ENCODE peak calls at places on chromosomes 11 and 22, in seven cellular contexts. One of them, this sample, is unnamed.

GRCh38 chr11:66317766-66318575 is 1.1 kb upstream of the CD248 start:
- DNase-seq in A673: peak
- DNase-seq in right cardiac atrium: peak
- DNase-seq in tibial nerve: peak
- DNase-seq in IMR-90: peak
- DNase-seq in right lobe of liver: no peak
- DNase-seq in HFF-Myc: peak
- DNase-seq in this sample: peak

GRCh38 chr11:29190313-29190712 is 826.5 kb downstream of the KCNA4 start:
- DNase-seq in IMR-90: no peak
- DNase-seq in HFF-Myc: no peak
- DNase-seq in right cardiac atrium: no peak
- DNase-seq in right lobe of liver: no peak
- DNase-seq in tibial nerve: no peak
- DNase-seq in A673: no peak
- DNase-seq in this sample: no peak

GRCh38 chr11:134583397-134583990 is 171.5 kb upstream of the B3GAT1 start:
- DNase-seq in A673: no peak
- DNase-seq in right cardiac atrium: no peak
- DNase-seq in right lobe of liver: no peak
- DNase-seq in HFF-Myc: no peak
- DNase-seq in tibial nerve: no peak
- DNase-seq in IMR-90: no peak
- DNase-seq in this sample: no peak

GRCh38 chr22:23754980-23755636 is 883 bp upstream of the VPREB3 start:
- DNase-seq in A673: no peak
- DNase-seq in right cardiac atrium: no peak
- DNase-seq in right lobe of liver: no peak
- DNase-seq in tibial nerve: no peak
- DNase-seq in IMR-90: no peak
- DNase-seq in HFF-Myc: no peak
- DNase-seq in this sample: no peak

GRCh38 chr11:15109602-15110001 is 5.1 kb upstream of the INSC start:
- DNase-seq in IMR-90: no peak
- DNase-seq in HFF-Myc: no peak
- DNase-seq in right lobe of liver: no peak
- DNase-seq in tibial nerve: no peak
- DNase-seq in A673: no peak
- DNase-seq in right cardiac atrium: no peak
- DNase-seq in this sample: no peak

GRCh38 chr11:66113132-66113856 is 43.2 kb downstream of the PACS1 start:
- DNase-seq in A673: peak
- DNase-seq in tibial nerve: no peak
- DNase-seq in HFF-Myc: peak
- DNase-seq in right lobe of liver: no peak
- DNase-seq in IMR-90: peak
- DNase-seq in right cardiac atrium: no peak
- DNase-seq in this sample: no peak

GRCh38 chr11:20162824-20163777 is 2.8 kb upstream of the DBX1 start:
- DNase-seq in IMR-90: peak
- DNase-seq in HFF-Myc: no peak
- DNase-seq in right cardiac atrium: no peak
- DNase-seq in tibial nerve: no peak
- DNase-seq in A673: no peak
- DNase-seq in right lobe of liver: peak
- DNase-seq in this sample: no peak

GRCh38 chr11:66950113-66950535 is 8.1 kb downstream of the PC start:
- DNase-seq in HFF-Myc: no peak
- DNase-seq in A673: peak
- DNase-seq in right lobe of liver: peak
- DNase-seq in right cardiac atrium: no peak
- DNase-seq in IMR-90: peak
- DNase-seq in tibial nerve: no peak
- DNase-seq in this sample: no peak

GRCh38 chr11:8222820-8223512 is 40.7 kb downstream of the LMO1 start:
- DNase-seq in right cardiac atrium: no peak
- DNase-seq in right lobe of liver: no peak
- DNase-seq in tibial nerve: no peak
- DNase-seq in HFF-Myc: no peak
- DNase-seq in IMR-90: no peak
- DNase-seq in A673: no peak
- DNase-seq in this sample: no peak

GRCh38 chr11:91394718-91395414 is 829.8 kb upstream of the FAT3 start:
- DNase-seq in tibial nerve: no peak
- DNase-seq in A673: peak
- DNase-seq in right cardiac atrium: no peak
- DNase-seq in HFF-Myc: no peak
- DNase-seq in right lobe of liver: no peak
- DNase-seq in IMR-90: no peak
- DNase-seq in this sample: no peak

GRCh38 chr11:128909438-128910125 is 18.4 kb downstream of the KCNJ5 start:
- DNase-seq in right cardiac atrium: no peak
- DNase-seq in HFF-Myc: no peak
- DNase-seq in right lobe of liver: no peak
- DNase-seq in A673: no peak
- DNase-seq in IMR-90: no peak
- DNase-seq in tibial nerve: no peak
- DNase-seq in this sample: no peak

GRCh38 chr11:114192841-114193389 is 103.3 kb upstream of the NNMT start:
- DNase-seq in tibial nerve: no peak
- DNase-seq in A673: no peak
- DNase-seq in right cardiac atrium: no peak
- DNase-seq in HFF-Myc: no peak
- DNase-seq in right lobe of liver: no peak
- DNase-seq in IMR-90: no peak
- DNase-seq in this sample: no peak

GRCh38 chr11:73221996-73222395 is 3.9 kb downstream of the P2RY2 start:
- DNase-seq in tibial nerve: no peak
- DNase-seq in right lobe of liver: no peak
- DNase-seq in right cardiac atrium: no peak
- DNase-seq in HFF-Myc: no peak
- DNase-seq in IMR-90: no peak
- DNase-seq in A673: no peak
- DNase-seq in this sample: no peak

GRCh38 chr22:21444701-21445436 is 22.3 kb upstream of the TMEM191C start:
- DNase-seq in right lobe of liver: peak
- DNase-seq in tibial nerve: no peak
- DNase-seq in A673: no peak
- DNase-seq in right cardiac atrium: peak
- DNase-seq in HFF-Myc: no peak
- DNase-seq in IMR-90: no peak
- DNase-seq in this sample: no peak

GRCh38 chr11:104529916-104530315 is 366.0 kb upstream of the PDGFD start:
- DNase-seq in IMR-90: no peak
- DNase-seq in right cardiac atrium: no peak
- DNase-seq in A673: peak
- DNase-seq in right lobe of liver: no peak
- DNase-seq in HFF-Myc: no peak
- DNase-seq in tibial nerve: no peak
- DNase-seq in this sample: no peak

GRCh38 chr11:86016451-86016850 is 52.4 kb downstream of the PICALM start:
- DNase-seq in IMR-90: no peak
- DNase-seq in A673: no peak
- DNase-seq in right cardiac atrium: no peak
- DNase-seq in right lobe of liver: no peak
- DNase-seq in tibial nerve: no peak
- DNase-seq in HFF-Myc: no peak
- DNase-seq in this sample: no peak

GRCh38 chr11:76629133-76629852 is 41.3 kb downstream of the LRRC32 start:
- DNase-seq in HFF-Myc: no peak
- DNase-seq in tibial nerve: peak
- DNase-seq in IMR-90: peak
- DNase-seq in right cardiac atrium: peak
- DNase-seq in right lobe of liver: peak
- DNase-seq in A673: no peak
- DNase-seq in this sample: no peak

GRCh38 chr11:116454020-116454645 is 318.7 kb downstream of the BUD13 start:
- DNase-seq in right cardiac atrium: peak
- DNase-seq in HFF-Myc: peak
- DNase-seq in tibial nerve: peak
- DNase-seq in A673: peak
- DNase-seq in right lobe of liver: peak
- DNase-seq in IMR-90: peak
- DNase-seq in this sample: no peak

GRCh38 chr11:73507086-73507485 is 90.8 kb downstream of the FAM168A start:
- DNase-seq in A673: no peak
- DNase-seq in HFF-Myc: no peak
- DNase-seq in tibial nerve: no peak
- DNase-seq in right lobe of liver: no peak
- DNase-seq in IMR-90: peak
- DNase-seq in right cardiac atrium: no peak
- DNase-seq in this sample: no peak

GRCh38 chr22:28955817-28956216 is 72.4 kb downstream of the ZNRF3 start:
- DNase-seq in IMR-90: no peak
- DNase-seq in A673: no peak
- DNase-seq in tibial nerve: no peak
- DNase-seq in right cardiac atrium: no peak
- DNase-seq in right lobe of liver: no peak
- DNase-seq in HFF-Myc: no peak
- DNase-seq in this sample: peak

GRCh38 chr11:109978895-109979294 is 114.3 kb upstream of the ZC3H12C start:
- DNase-seq in A673: no peak
- DNase-seq in right cardiac atrium: no peak
- DNase-seq in IMR-90: peak
- DNase-seq in HFF-Myc: no peak
- DNase-seq in right lobe of liver: no peak
- DNase-seq in tibial nerve: no peak
- DNase-seq in this sample: no peak

GRCh38 chr11:112655386-112655785 is 305.8 kb upstream of the NCAM1 start:
- DNase-seq in A673: no peak
- DNase-seq in right lobe of liver: no peak
- DNase-seq in right cardiac atrium: peak
- DNase-seq in IMR-90: peak
- DNase-seq in tibial nerve: peak
- DNase-seq in HFF-Myc: peak
- DNase-seq in this sample: no peak

GRCh38 chr22:38110008-38110862 is at the start of gene BAIAP2L2:
- DNase-seq in right lobe of liver: no peak
- DNase-seq in tibial nerve: no peak
- DNase-seq in right cardiac atrium: no peak
- DNase-seq in HFF-Myc: no peak
- DNase-seq in IMR-90: no peak
- DNase-seq in A673: no peak
- DNase-seq in this sample: no peak

GRCh38 chr11:94032066-94032465 is 10.9 kb downstream of the HEPHL1 start:
- DNase-seq in A673: no peak
- DNase-seq in right lobe of liver: no peak
- DNase-seq in HFF-Myc: no peak
- DNase-seq in right cardiac atrium: peak
- DNase-seq in IMR-90: no peak
- DNase-seq in tibial nerve: no peak
- DNase-seq in this sample: no peak
- H3K4me3 ChIP-seq in A673: no peak
- H3K4me3 ChIP-seq in right lobe of liver: no peak
- H3K4me3 ChIP-seq in HFF-Myc: no peak
- H3K4me3 ChIP-seq in right cardiac atrium: no peak
- H3K4me3 ChIP-seq in IMR-90: no peak
- H3K4me3 ChIP-seq in tibial nerve: no peak
- H3K4me3 ChIP-seq in this sample: no peak

DNA sequence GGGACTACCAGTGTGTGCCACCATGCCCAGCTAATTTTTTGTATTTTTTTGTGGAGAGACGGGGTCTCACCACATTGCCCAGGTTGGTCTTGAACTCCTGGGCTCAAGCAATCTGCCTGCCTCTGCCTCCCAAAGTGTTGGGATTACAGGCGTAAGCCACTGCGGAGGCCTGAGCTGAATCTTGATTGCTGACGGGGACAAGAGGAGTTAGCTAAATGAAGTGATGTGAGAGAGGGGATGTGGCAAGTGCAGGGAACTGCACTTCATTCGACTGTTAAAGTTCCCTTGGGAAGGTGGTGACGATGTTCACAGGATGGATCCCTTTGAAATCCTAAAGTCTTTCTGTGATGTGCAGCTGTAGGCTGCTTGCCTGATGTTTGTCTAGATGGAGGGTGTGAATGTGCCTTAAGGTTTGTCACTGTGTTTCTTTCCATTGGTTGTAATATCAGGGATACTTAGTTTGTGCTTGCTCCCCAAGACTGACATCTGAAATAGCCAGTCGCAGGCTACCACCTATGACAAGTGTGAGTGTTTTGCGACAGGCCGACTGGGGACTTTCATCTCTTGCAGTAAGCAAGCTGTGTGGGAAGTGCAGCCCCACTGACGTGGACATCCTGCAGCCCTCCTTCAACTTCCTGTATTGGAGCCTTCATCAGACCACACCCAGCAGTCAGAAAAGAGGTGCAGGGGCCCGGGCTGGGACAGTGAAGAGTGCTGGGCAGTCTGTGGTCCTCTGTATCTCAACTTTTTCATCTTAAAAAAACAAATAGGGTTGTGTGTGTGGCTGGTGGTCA is 19.6 kb upstream of the CCDC134 start:
- DNase-seq in IMR-90: peak
- DNase-seq in HFF-Myc: no peak
- DNase-seq in tibial nerve: peak
- DNase-seq in A673: no peak
- DNase-seq in right cardiac atrium: peak
- DNase-seq in right lobe of liver: peak
- DNase-seq in this sample: peak
- H3K4me3 ChIP-seq in IMR-90: no peak
- H3K4me3 ChIP-seq in HFF-Myc: no peak
- H3K4me3 ChIP-seq in tibial nerve: no peak
- H3K4me3 ChIP-seq in A673: no peak
- H3K4me3 ChIP-seq in right cardiac atrium: no peak
- H3K4me3 ChIP-seq in right lobe of liver: no peak
- H3K4me3 ChIP-seq in this sample: peak

DNA sequence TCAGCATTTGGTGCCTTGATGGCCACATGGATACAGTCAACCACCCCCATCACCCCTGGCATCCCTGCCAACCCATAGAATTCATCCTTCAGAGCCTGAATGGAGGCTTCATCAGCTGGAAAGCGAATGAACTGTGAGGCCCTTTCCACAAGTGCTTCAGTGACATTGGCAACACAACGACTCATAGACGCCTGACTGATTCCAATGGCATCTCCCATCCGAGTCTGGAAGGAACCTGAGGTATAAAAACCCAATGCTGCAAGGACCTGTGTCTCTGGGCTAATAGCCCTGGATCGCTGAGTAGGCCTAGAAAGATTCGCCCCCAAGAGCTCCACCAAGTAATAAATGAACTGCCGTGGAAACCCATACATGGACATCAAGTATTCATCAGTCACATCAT is 1.3 kb downstream of the HARBI1 start:
- DNase-seq in right lobe of liver: no peak
- DNase-seq in HFF-Myc: no peak
- DNase-seq in right cardiac atrium: no peak
- DNase-seq in A673: no peak
- DNase-seq in tibial nerve: no peak
- DNase-seq in IMR-90: peak
- DNase-seq in this sample: no peak
- H3K4me3 ChIP-seq in right lobe of liver: no peak
- H3K4me3 ChIP-seq in HFF-Myc: no peak
- H3K4me3 ChIP-seq in right cardiac atrium: no peak
- H3K4me3 ChIP-seq in A673: no peak
- H3K4me3 ChIP-seq in tibial nerve: no peak
- H3K4me3 ChIP-seq in IMR-90: no peak
- H3K4me3 ChIP-seq in this sample: no peak

DNA sequence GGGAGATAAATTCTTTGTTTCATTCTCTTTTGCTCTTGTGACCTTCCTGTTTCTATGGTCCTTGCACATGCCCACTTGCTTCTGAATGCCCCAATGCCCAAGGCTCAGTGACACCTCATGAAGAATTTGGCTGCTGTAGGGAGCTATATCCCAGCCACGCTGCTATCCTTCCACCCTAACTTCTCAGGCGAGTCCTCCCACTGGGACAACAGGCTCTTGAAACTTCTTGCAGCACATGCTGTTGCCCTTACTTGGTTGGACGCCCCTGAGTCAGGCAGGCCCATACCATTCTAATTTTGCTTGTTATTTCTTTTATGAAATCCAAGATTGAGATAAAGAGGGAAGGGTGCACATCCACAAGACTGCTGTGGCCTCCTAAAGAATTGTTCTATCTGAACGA is 57.6 kb upstream of the BLID start:
- DNase-seq in right lobe of liver: no peak
- DNase-seq in A673: no peak
- DNase-seq in tibial nerve: no peak
- DNase-seq in IMR-90: no peak
- DNase-seq in right cardiac atrium: no peak
- DNase-seq in HFF-Myc: no peak
- DNase-seq in this sample: no peak
- H3K4me3 ChIP-seq in right lobe of liver: no peak
- H3K4me3 ChIP-seq in A673: no peak
- H3K4me3 ChIP-seq in tibial nerve: no peak
- H3K4me3 ChIP-seq in IMR-90: no peak
- H3K4me3 ChIP-seq in right cardiac atrium: no peak
- H3K4me3 ChIP-seq in HFF-Myc: no peak
- H3K4me3 ChIP-seq in this sample: no peak

This sample was measured in CD8-positive, alpha-beta memory T cell.